ENCODE peak calls at places on chromosome 1, in seven cellular contexts. K is foreskin fibroblast, W is IMR-90, O is heart left ventricle, Y is NCI-H1930, Z is mesendoderm, Q is NCI-H2081. A is an unnamed sample.

GRCh38 chr1:167935252-167936067 is 1.0 kb upstream of the DCAF6 start:
- DNase-seq in K (peak; percentile 12), W (peak; percentile 36), O (peak; percentile 25), Y (no peak), Z (peak; percentile 82), Q (peak; percentile 59), A (peak; percentile 73)

GRCh38 chr1:15962671-15963362 is 13.1 kb downstream of the ZBTB17 start:
- DNase-seq in K (no peak), W (no peak), O (no peak), Y (no peak), Z (no peak), Q (no peak), A (no peak)

GRCh38 chr1:78339490-78339889 is 151.3 kb upstream of the PTGFR start:
- DNase-seq in K (peak; percentile 92), W (peak; percentile 80), O (no peak), Y (no peak), Z (no peak), Q (no peak), A (no peak)

GRCh38 chr1:240474133-240474614 is 137.8 kb downstream of the GREM2 start:
- DNase-seq in K (peak; percentile 51), W (peak; percentile 87), O (no peak), Y (no peak), Z (no peak), Q (no peak), A (no peak)

GRCh38 chr1:1024421-1025415 is 4.8 kb downstream of the AGRN start:
- DNase-seq in K (no peak), W (no peak), O (no peak), Y (no peak), Z (peak; percentile 93), Q (no peak), A (peak; percentile 96)

GRCh38 chr1:17220287-17220686 is 15.4 kb downstream of the PADI1 start:
- DNase-seq in K (no peak), W (no peak), O (no peak), Y (no peak), Z (no peak), Q (no peak), A (no peak)

GRCh38 chr1:173568483-173568882 is 34.4 kb downstream of the SLC9C2 start:
- DNase-seq in K (no peak), W (no peak), O (no peak), Y (no peak), Z (no peak), Q (no peak), A (no peak)

GRCh38 chr1:47705517-47706130 is 267.8 kb downstream of the FOXD2 start:
- DNase-seq in K (no peak), W (no peak), O (no peak), Y (peak; percentile 33), Z (no peak), Q (peak; percentile 80), A (no peak)

GRCh38 chr1:33661791-33662190 is 189.3 kb downstream of the ZSCAN20 start:
- DNase-seq in K (no peak), W (no peak), O (no peak), Y (no peak), Z (no peak), Q (peak; percentile 37), A (no peak)

GRCh38 chr1:235806128-235806527 is 60.6 kb downstream of the LYST start:
- DNase-seq in K (no peak), W (no peak), O (no peak), Y (no peak), Z (no peak), Q (no peak), A (no peak)

GRCh38 chr1:100246738-100247137 is 2.9 kb downstream of the DBT start:
- DNase-seq in K (no peak), W (no peak), O (no peak), Y (no peak), Z (peak; percentile 6), Q (no peak), A (no peak)

GRCh38 chr1:15684042-15684461 is at the start of gene PLEKHM2:
- DNase-seq in K (peak; percentile 44), W (peak; percentile 35), O (peak; percentile 60), Y (peak; percentile 20), Z (no peak), Q (peak; percentile 48), A (no peak)

GRCh38 chr1:212514782-212515181 is 82.1 kb downstream of the NENF start:
- DNase-seq in K (no peak), W (no peak), O (no peak), Y (no peak), Z (peak; percentile 68), Q (no peak), A (peak; percentile 62)

A was measured in islet precursor cell.